ENCODE peak calls at places on chromosomes 16 and 17, in six cellular contexts. O, Z, D, V, W and R are unnamed samples.

GRCh38 chr16:83005653-83006160 is 378.9 kb downstream of the CDH13 start:
- DNase-seq in O (no peak), Z (no peak), D (no peak), W (no peak), V (no peak), R (no peak)

GRCh38 chr16:2149630-2150417 is 1.4 kb downstream of the RAB26 start:
- DNase-seq in O (no peak), V (peak; percentile 40), D (no peak), W (no peak), Z (peak; percentile 73), R (no peak)

GRCh38 chr16:56669005-56669839 is at the start of gene MT1H:
- DNase-seq in D (no peak), O (no peak), V (peak; percentile 57), Z (peak; percentile 35), W (no peak), R (no peak)

GRCh38 chr16:87895641-87896141 is 26.4 kb upstream of the SLC7A5 start:
- DNase-seq in D (no peak), O (peak; percentile 14), Z (no peak), V (no peak), W (no peak), R (no peak)

GRCh38 chr17:35028531-35029262 is 34.8 kb downstream of the RFFL start:
- DNase-seq in W (no peak), D (no peak), O (no peak), V (no peak), Z (no peak), R (no peak)

GRCh38 chr16:84689126-84689525 is 10.7 kb upstream of the USP10 start:
- DNase-seq in Z (no peak), V (no peak), D (no peak), W (no peak), O (no peak), R (no peak)

GRCh38 chr16:84115919-84116719 is 623 bp downstream of the MBTPS1 start:
- DNase-seq in Z (no peak), W (no peak), V (no peak), D (peak; percentile 28), O (no peak), R (no peak)

GRCh38 chr17:80989586-80989913 is 2.1 kb upstream of the CHMP6 start:
- DNase-seq in O (no peak), V (no peak), D (no peak), W (no peak), Z (no peak), R (no peak)

GRCh38 chr16:86372193-86372592 is 138.1 kb upstream of the FOXF1 start:
- DNase-seq in Z (no peak), W (no peak), D (no peak), V (no peak), O (no peak), R (no peak)

GRCh38 chr16:1871974-1872635 is at the start of gene MEIOB:
- DNase-seq in Z (peak; percentile 90), D (peak; percentile 52), O (no peak), V (peak; percentile 88), W (no peak), R (no peak)

GRCh38 chr17:61284174-61284573 is 115.5 kb upstream of the TBX2 start:
- DNase-seq in D (no peak), W (no peak), O (peak; percentile 2), V (no peak), Z (no peak), R (no peak)

GRCh38 chr16:83973581-83974385 is 5.7 kb downstream of the NECAB2 start:
- DNase-seq in V (no peak), Z (no peak), W (no peak), O (no peak), D (no peak), R (no peak)

GRCh38 chr17:7098802-7099459 is 15.7 kb downstream of the ASGR2 start:
- DNase-seq in D (no peak), W (peak; percentile 29), V (no peak), Z (no peak), O (no peak), R (no peak)

GRCh38 chr16:87457724-87458423 is 35.0 kb downstream of the ZCCHC14 start:
- DNase-seq in Z (no peak), W (no peak), D (peak; percentile 91), V (no peak), O (peak; percentile 39), R (no peak)

GRCh38 chr17:21279582-21279981 is 4.9 kb upstream of the MAP2K3 start:
- DNase-seq in Z (no peak), V (no peak), W (no peak), O (no peak), D (no peak), R (no peak)

GRCh38 chr16:74034862-74035261 is 261.8 kb upstream of the PSMD7 start:
- DNase-seq in D (peak; percentile 16), V (no peak), O (no peak), W (no peak), Z (no peak), R (peak; percentile 15)

GRCh38 chr16:3591991-3592390 is 14.8 kb upstream of the NLRC3 start:
- DNase-seq in V (no peak), W (no peak), O (no peak), Z (no peak), D (no peak), R (no peak)

GRCh38 chr17:17663160-17664072 is 17.8 kb upstream of the RAI1 start:
- DNase-seq in D (peak; percentile 87), O (peak; percentile 23), V (peak; percentile 77), W (peak; percentile 56), Z (peak; percentile 95), R (peak; percentile 67)

GRCh38 chr17:75346906-75347305 is 57.7 kb upstream of the SLC25A19 start:
- DNase-seq in D (no peak), Z (peak; percentile 66), W (no peak), O (no peak), V (no peak), R (no peak)

GRCh38 chr17:48139948-48140347 is 32.4 kb downstream of the SNX11 start:
- DNase-seq in W (no peak), D (no peak), O (no peak), Z (no peak), V (no peak), R (no peak)

GRCh38 chr17:652310-652709 is 62.3 kb downstream of the VPS53 start:
- DNase-seq in Z (no peak), W (peak; percentile 92), V (no peak), D (no peak), O (no peak), R (no peak)

GRCh38 chr16:3099732-3100499 is 822 bp upstream of the ZSCAN10 start:
- DNase-seq in Z (peak; percentile 95), D (peak; percentile 96), O (peak; percentile 24), V (peak; percentile 95), W (peak; percentile 96), R (no peak)

GRCh38 chr17:37558299-37558698 is 50.9 kb downstream of the SYNRG start:
- DNase-seq in V (no peak), D (no peak), O (no peak), Z (no peak), W (no peak), R (no peak)

GRCh38 chr16:56109205-56109604 is 82.1 kb upstream of the GNAO1 start:
- DNase-seq in W (no peak), Z (no peak), V (no peak), O (no peak), D (no peak), R (no peak)

GRCh38 chr17:19322129-19322505 is 40.4 kb downstream of the B9D1 start:
- DNase-seq in O (no peak), D (no peak), W (no peak), Z (no peak), V (no peak), R (no peak)

GRCh38 chr17:41645371-41646063 is 21.1 kb upstream of the KRT17 start:
- DNase-seq in O (no peak), V (no peak), Z (no peak), D (no peak), W (no peak), R (no peak)

GRCh38 chr17:1724351-1724868 is at the start of gene WDR81:
- DNase-seq in Z (peak; percentile 94), O (peak; percentile 50), W (peak; percentile 97), D (peak; percentile 77), V (peak; percentile 89), R (peak; percentile 17)

GRCh38 chr16:11585460-11586374 is 1.0 kb downstream of the LITAF start:
- DNase-seq in Z (no peak), V (no peak), O (no peak), D (peak; percentile 20), W (no peak), R (no peak)

GRCh38 chr17:73772107-73772705 is 128.0 kb upstream of the SDK2 start:
- DNase-seq in W (no peak), Z (no peak), D (no peak), V (no peak), O (no peak), R (no peak)

GRCh38 chr16:58426095-58426494 is 33.8 kb downstream of the GINS3 start:
- DNase-seq in V (no peak), W (no peak), Z (no peak), D (no peak), O (no peak), R (no peak)

GRCh38 chr16:48054881-48055601 is 100.8 kb downstream of the ABCC12 start:
- DNase-seq in Z (peak; percentile 73), D (peak; percentile 63), V (peak; percentile 66), W (peak; percentile 47), O (no peak), R (peak; percentile 42)

GRCh38 chr17:8101721-8102120 is 14.2 kb upstream of the ALOX12B start:
- DNase-seq in D (no peak), V (no peak), Z (no peak), O (no peak), W (no peak), R (no peak)

GRCh38 chr17:35265071-35265470 is 22.2 kb downstream of the SLFN5 start:
- DNase-seq in V (no peak), O (no peak), Z (no peak), W (no peak), D (no peak), R (no peak)

GRCh38 chr17:76968707-76969597 is 100.7 kb downstream of the MGAT5B start:
- DNase-seq in D (peak; percentile 22), Z (peak; percentile 100), W (no peak), V (peak; percentile 96), O (no peak), R (peak; percentile 86)